ENCODE peak calls at places on chromosome 6, in seven cellular contexts. E is T1000; J is stimulated activated CD4-positive, alpha-beta T cell treated with anti-CD3 and anti-CD28 coated beads, Interleukin-4, amount 100 ng/mL, for 1 hour; X is aorta; A is left colon; O is activated CD4-positive, alpha-beta T cell treated with anti-CD3 and anti-CD28 coated beads for 1 hour; G is activated T-helper 2 cell treated with anti-CD3 and anti-CD28 coated beads, Interferon-gamma antibody, Interleukin-2, Interleukin-4, amounts not matched to agents 10 μg/mL and 5 μg/mL and 100 μg/mL, durations not matched to agents 14 hours and 24 hours and 36 hours. Q is an unnamed sample.

GRCh38 chr6:82396964-82397761 is 33.5 kb downstream of the TPBG start:
- DNase-seq in G (no peak), E (no peak), O (no peak), J (no peak), A (no peak), X (no peak), Q (peak)

GRCh38 chr6:6409397-6410030 is 89.1 kb upstream of the F13A1 start:
- DNase-seq in O (no peak), E (no peak), X (no peak), A (no peak), G (no peak), J (no peak), Q (no peak)

GRCh38 chr6:34235605-34236422 is 859 bp upstream of the HMGA1 start:
- DNase-seq in X (peak), O (peak), E (peak), J (peak), A (peak), G (peak), Q (peak)

GRCh38 chr6:21769973-21770372 is 176.4 kb downstream of the SOX4 start:
- DNase-seq in A (no peak), J (no peak), E (no peak), G (no peak), X (no peak), O (no peak), Q (no peak)

GRCh38 chr6:81909981-81910910 is 157.8 kb upstream of the TENT5A start:
- DNase-seq in E (no peak), J (no peak), O (no peak), G (no peak), A (no peak), X (no peak), Q (peak)

GRCh38 chr6:120395784-120396183 is 938.5 kb downstream of the TBC1D32 start:
- DNase-seq in A (no peak), E (no peak), X (no peak), G (no peak), J (no peak), O (no peak), Q (no peak)

GRCh38 chr6:159969921-159970320 is 1.0 kb downstream of the IGF2R start:
- DNase-seq in X (no peak), E (no peak), O (no peak), A (peak), J (no peak), G (no peak), Q (peak)

GRCh38 chr6:14143305-14143704 is 25.7 kb downstream of the CD83 start:
- DNase-seq in O (no peak), X (no peak), G (no peak), J (no peak), E (no peak), A (no peak), Q (no peak)

GRCh38 chr6:124924333-124924759 is 37.9 kb upstream of the RNF217 start:
- DNase-seq in X (no peak), O (no peak), A (no peak), J (no peak), E (no peak), G (no peak), Q (peak)

GRCh38 chr6:136959471-136959891 is 37.4 kb downstream of the SLC35D3 start:
- DNase-seq in G (no peak), A (peak), E (no peak), J (no peak), X (no peak), O (no peak), Q (no peak)

GRCh38 chr6:53432318-53433161 is 83.8 kb upstream of the ELOVL5 start:
- DNase-seq in E (peak), O (no peak), J (no peak), X (no peak), A (no peak), G (no peak), Q (peak)

GRCh38 chr6:84601366-84601765 is 163.0 kb downstream of the TBX18 start:
- DNase-seq in E (no peak), G (no peak), A (no peak), O (no peak), J (no peak), X (no peak), Q (no peak)

GRCh38 chr6:52201493-52201892 is 15.3 kb downstream of the IL17A start:
- DNase-seq in E (no peak), G (no peak), O (no peak), J (no peak), A (no peak), X (no peak), Q (no peak)

GRCh38 chr6:132257561-132257960 is 143.7 kb downstream of the MOXD1 start:
- DNase-seq in X (no peak), A (no peak), O (no peak), G (no peak), E (no peak), J (no peak), Q (no peak)

GRCh38 chr6:95091823-95092436 is 485.4 kb upstream of the MANEA start:
- DNase-seq in X (no peak), J (no peak), G (no peak), A (no peak), O (no peak), E (no peak), Q (peak)

GRCh38 chr6:99467509-99468106 is 42.5 kb upstream of the PNISR start:
- DNase-seq in E (no peak), X (no peak), A (no peak), J (no peak), G (no peak), O (no peak), Q (peak)

GRCh38 chr6:145947108-145947507 is 17.1 kb downstream of the SHPRH start:
- DNase-seq in E (no peak), G (no peak), O (no peak), J (no peak), X (no peak), A (no peak), Q (no peak)

GRCh38 chr6:5099537-5099936 is 14.4 kb downstream of the PPP1R3G start:
- DNase-seq in X (no peak), A (no peak), J (no peak), G (no peak), E (no peak), O (no peak), Q (no peak)

GRCh38 chr6:2947424-2947823 is 23.9 kb downstream of the SERPINB6 start:
- DNase-seq in E (no peak), X (no peak), O (no peak), J (no peak), A (no peak), G (no peak), Q (no peak)

GRCh38 chr6:152503541-152503940 is 133.6 kb downstream of the SYNE1 start:
- DNase-seq in X (no peak), O (no peak), A (no peak), J (no peak), G (no peak), E (no peak), Q (no peak)

GRCh38 chr6:168370310-168370991 is 50.9 kb upstream of the DACT2 start:
- DNase-seq in A (peak), J (peak), G (peak), E (no peak), X (peak), O (peak), Q (no peak)

GRCh38 chr6:169863149-169863525 is 111.7 kb downstream of the ERMARD start:
- DNase-seq in X (no peak), O (no peak), J (no peak), E (no peak), A (no peak), G (no peak), Q (no peak)

Q was measured in EL.